ENCODE peak calls at places on chromosome 1, in four cellular contexts. P is GM12878, I is K562, C is HepG2. X is an unnamed sample.

GRCh38 chr1:119988316-119989067 is 81.0 kb downstream of the NOTCH2 start:
- DNase-seq in C (no peak), P (no peak), I (no peak), X (no peak)

GRCh38 chr1:24190970-24191570 is 4.0 kb upstream of the IFNLR1 start:
- DNase-seq in I (no peak), C (no peak), P (peak), X (no peak)

GRCh38 chr1:9603766-9604753 is 15.3 kb downstream of the TMEM201 start:
- DNase-seq in P (no peak), C (no peak), I (no peak), X (no peak)

GRCh38 chr1:59750612-59751395 is 63.9 kb upstream of the HOOK1 start:
- DNase-seq in C (no peak), P (no peak), I (no peak), X (peak)

GRCh38 chr1:44547837-44548236 is 126.4 kb downstream of the TMEM53 start:
- DNase-seq in C (no peak), P (no peak), I (no peak), X (no peak)

GRCh38 chr1:206469933-206470691 is at the start of gene IKBKE:
- DNase-seq in P (no peak), I (no peak), C (peak), X (peak)

GRCh38 chr1:207868252-207868768 is 42.6 kb downstream of the CD34 start:
- DNase-seq in I (peak), P (no peak), C (no peak), X (no peak)

GRCh38 chr1:21157054-21157453 is 19.6 kb downstream of the EIF4G3 start:
- DNase-seq in C (no peak), P (no peak), I (no peak), X (no peak)

GRCh38 chr1:47828965-47829364 is 168.2 kb downstream of the TRABD2B start:
- DNase-seq in C (no peak), I (no peak), P (no peak), X (no peak)

GRCh38 chr1:93690921-93691789 is 9.5 kb upstream of the BCAR3 start:
- DNase-seq in C (no peak), I (no peak), P (no peak), X (no peak)

GRCh38 chr1:1777950-1778826 is at the start of gene NADK:
- DNase-seq in C (no peak), I (peak), P (no peak), X (peak)

GRCh38 chr1:212301570-212301969 is 16.4 kb downstream of the PPP2R5A start:
- DNase-seq in P (no peak), C (no peak), I (no peak), X (no peak)

GRCh38 chr1:48000883-48001282 is 3.7 kb upstream of the TRABD2B start:
- DNase-seq in C (no peak), P (no peak), I (no peak), X (no peak)

GRCh38 chr1:26799479-26800133 is 11.9 kb downstream of the PIGV start:
- DNase-seq in I (no peak), P (no peak), C (no peak), X (peak)

GRCh38 chr1:95021794-95022193 is 51.0 kb downstream of the ALG14 start:
- DNase-seq in C (no peak), I (no peak), P (no peak), X (no peak)

GRCh38 chr1:21541835-21542234 is 32.6 kb downstream of the ALPL start:
- DNase-seq in P (no peak), C (no peak), I (no peak), X (no peak)

GRCh38 chr1:47181955-47182680 is 7.7 kb downstream of the PDZK1IP1 start:
- DNase-seq in I (peak), C (no peak), P (no peak), X (no peak)

GRCh38 chr1:183824295-183824694 is 19.4 kb downstream of the RGL1 start:
- DNase-seq in I (no peak), C (no peak), P (no peak), X (no peak)

GRCh38 chr1:8460784-8461183 is 142.9 kb downstream of the SLC45A1 start:
- DNase-seq in P (no peak), I (no peak), C (no peak), X (no peak)

GRCh38 chr1:71561206-71561605 is 480.4 kb upstream of the ZRANB2 start:
- DNase-seq in P (no peak), C (no peak), I (no peak), X (no peak)

GRCh38 chr1:153697873-153698647 is 19.6 kb downstream of the NPR1 start:
- DNase-seq in I (peak), P (no peak), C (no peak), X (no peak)

GRCh38 chr1:174160109-174160473 is 771 bp downstream of the RABGAP1L start:
- DNase-seq in C (peak), I (peak), P (no peak), X (no peak)

GRCh38 chr1:26784023-26784871 is 3.5 kb upstream of the PIGV start:
- DNase-seq in C (peak), P (no peak), I (peak), X (no peak)

GRCh38 chr1:211036701-211037494 is 97.0 kb downstream of the KCNH1 start:
- DNase-seq in P (no peak), I (no peak), C (peak), X (peak)

GRCh38 chr1:41152622-41153044 is 89.5 kb downstream of the SCMH1 start:
- DNase-seq in C (no peak), P (no peak), I (no peak), X (no peak)

GRCh38 chr1:9231648-9232332 is 2.8 kb upstream of the H6PD start:
- DNase-seq in P (no peak), I (no peak), C (no peak), X (no peak)

GRCh38 chr1:160114085-160114484 is 1.5 kb upstream of the ATP1A2 start:
- DNase-seq in C (no peak), I (no peak), P (no peak), X (no peak)

GRCh38 chr1:183676515-183677189 is 23.5 kb upstream of the APOBEC4 start:
- DNase-seq in C (peak), I (no peak), P (no peak), X (no peak)

GRCh38 chr1:147669475-147670318 is 627 bp downstream of the ACP6 start:
- DNase-seq in I (no peak), P (no peak), C (peak), X (no peak)

GRCh38 chr1:234206651-234207284 is 166.5 kb upstream of the COA6 start:
- DNase-seq in I (no peak), P (no peak), C (peak), X (peak)

GRCh38 chr1:53559391-53559815 is 100.2 kb downstream of the DMRTB1 start:
- DNase-seq in P (no peak), C (no peak), I (no peak), X (no peak)

GRCh38 chr1:150972417-150972940 is 2.2 kb downstream of the CERS2 start:
- DNase-seq in C (no peak), I (no peak), P (no peak), X (no peak)
- TF ChIP-seq REST in C (no peak), I (no peak), P (no peak), X (no peak)

GRCh38 chr1:110606784-110607662 is 865 bp upstream of the KCNA2 start:
- DNase-seq in P (no peak), C (no peak), I (peak), X (no peak)
- TF ChIP-seq EZH2 in P (peak), C (peak), I (no peak), X (no peak)

DNA sequence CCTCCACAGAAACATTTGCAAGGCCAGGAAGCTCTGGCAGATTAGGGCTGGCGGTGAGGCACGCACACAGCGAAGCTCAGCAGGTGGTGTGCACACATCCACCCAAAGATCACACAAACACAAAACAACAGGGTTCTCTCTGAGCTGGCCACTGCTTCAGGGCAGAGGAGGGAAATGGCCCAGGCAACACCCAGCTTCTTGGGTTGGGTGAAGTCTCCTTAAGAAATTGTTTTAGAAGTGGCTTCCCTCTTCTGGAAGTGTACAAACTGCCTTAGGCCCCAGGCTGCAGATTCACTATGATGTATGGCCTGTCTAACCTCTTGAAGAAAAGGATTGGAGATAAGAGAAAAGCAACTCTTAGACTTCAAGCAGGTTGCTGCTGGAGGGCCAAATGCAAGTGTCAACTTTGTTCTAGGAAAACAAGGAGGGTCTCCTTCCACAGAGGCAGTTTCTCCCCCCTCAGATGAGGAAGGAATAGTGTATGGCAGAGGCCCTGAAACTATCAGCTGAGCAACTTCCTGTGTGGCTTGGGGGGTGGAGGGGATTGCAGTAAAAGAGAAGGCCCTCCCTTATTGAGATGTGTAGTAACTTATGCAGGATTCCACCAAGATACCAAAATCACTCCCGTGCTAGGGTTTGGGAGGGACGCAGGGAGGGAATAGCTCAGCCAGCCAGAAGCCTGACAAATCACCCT is 2.1 kb downstream of the RCSD1 start:
- DNase-seq in P (no peak), C (no peak), I (no peak), X (no peak)
- TF ChIP-seq CEBPB in P (no peak), C (no peak), I (no peak), X (no peak)

DNA sequence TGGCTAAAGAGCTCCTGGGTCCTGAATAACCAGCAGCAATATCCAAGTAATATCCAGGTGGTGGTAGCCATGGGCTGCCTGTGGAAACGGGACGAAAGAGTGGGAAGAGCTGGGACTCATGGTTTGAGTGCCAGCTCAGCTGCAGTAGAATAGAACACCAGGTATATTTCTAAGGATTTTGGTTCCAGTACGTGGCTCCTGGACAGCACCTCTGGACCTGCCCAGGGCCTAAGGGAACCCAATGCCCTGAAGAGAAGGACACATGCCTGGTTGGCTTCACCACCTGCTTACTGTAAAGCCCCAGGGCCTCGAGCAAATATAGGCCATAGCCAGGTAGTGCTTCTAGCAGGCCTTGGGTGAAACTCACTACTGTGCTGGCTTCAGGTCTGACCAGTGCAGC is 566.7 kb downstream of the KIF26B start:
- DNase-seq in I (no peak), C (no peak), P (no peak), X (no peak)
- TF ChIP-seq REST in I (no peak), C (no peak), P (no peak), X (no peak)

GRCh38 chr1:109350650-109351049 is 43.8 kb upstream of the MYBPHL start:
- DNase-seq in C (no peak), I (no peak), P (no peak), X (no peak)
- TF ChIP-seq EZH2 in C (no peak), I (no peak), P (no peak), X (no peak)

GRCh38 chr1:82090104-82090503 is 289.4 kb downstream of the ADGRL2 start:
- DNase-seq in I (no peak), P (no peak), C (no peak), X (no peak)

GRCh38 chr1:82091274-82091673 is 290.5 kb downstream of the ADGRL2 start:
- DNase-seq in I (no peak), P (no peak), C (no peak), X (no peak)

GRCh38 chr1:82091729-82092128 is 291.0 kb downstream of the ADGRL2 start:
- DNase-seq in P (no peak), C (no peak), I (no peak), X (no peak)

GRCh38 chr1:82086739-82087138 is 286.0 kb downstream of the ADGRL2 start:
- DNase-seq in C (no peak), P (no peak), I (no peak), X (no peak)
- TF ChIP-seq CEBPB in C (no peak), P (no peak), I (no peak), X (no peak)

X was measured in HCT116.